ENCODE peak calls at places on chromosome 2, in ten cellular contexts. N is upper lobe of left lung; B is left ventricle myocardium inferior; S is PC-9; E is K562; I is PC-3; W is fibroblast of lung; A is A549; Y is CD8-positive, alpha-beta T cell; F is colonic mucosa. C is an unnamed sample.

GRCh38 chr2:112772322-112772721 is 7.9 kb upstream of the CKAP2L start:
- DNase-seq in A (no peak), W (no peak), F (no peak), Y (no peak), B (no peak), S (no peak), N (no peak), I (no peak), E (no peak), C (no peak)

GRCh38 chr2:85326946-85327756 is 638 bp downstream of the TGOLN2 start:
- DNase-seq in E (no peak), N (no peak), W (peak), B (peak), Y (peak), I (peak), A (no peak), S (no peak), F (peak), C (no peak)

GRCh38 chr2:113965644-113966043 is 75.8 kb downstream of the ACTR3 start:
- DNase-seq in A (no peak), N (no peak), B (no peak), S (no peak), F (peak), E (no peak), W (peak), Y (no peak), I (peak), C (no peak)

GRCh38 chr2:199962203-199962602 is 6.8 kb downstream of the MAIP1 start:
- DNase-seq in E (no peak), S (no peak), Y (no peak), W (no peak), F (no peak), A (no peak), B (no peak), I (no peak), N (no peak), C (no peak)

GRCh38 chr2:28047698-28048097 is 157.2 kb downstream of the BABAM2 start:
- DNase-seq in I (peak), N (no peak), E (no peak), Y (no peak), A (no peak), W (peak), S (peak), F (no peak), B (no peak), C (no peak)

GRCh38 chr2:73366060-73366459 is 19.6 kb upstream of the ALMS1 start:
- DNase-seq in W (no peak), S (no peak), E (no peak), N (no peak), A (no peak), B (no peak), Y (no peak), I (no peak), F (no peak), C (no peak)

GRCh38 chr2:197239434-197239833 is 71.1 kb downstream of the ANKRD44 start:
- DNase-seq in E (no peak), I (no peak), F (no peak), A (no peak), B (no peak), S (no peak), W (no peak), N (no peak), Y (no peak), C (no peak)

GRCh38 chr2:150591901-150592300 is 104.4 kb upstream of the RND3 start:
- DNase-seq in W (peak), F (no peak), B (no peak), Y (no peak), N (no peak), I (peak), E (no peak), A (no peak), S (no peak), C (no peak)

GRCh38 chr2:224127871-224128501 is 88.9 kb upstream of the SERPINE2 start:
- DNase-seq in E (no peak), I (no peak), B (no peak), N (no peak), W (no peak), A (no peak), S (no peak), F (no peak), Y (no peak), C (no peak)

GRCh38 chr2:238896641-238897040 is 48.8 kb downstream of the TWIST2 start:
- DNase-seq in A (no peak), F (no peak), B (no peak), E (no peak), Y (no peak), I (no peak), W (no peak), N (no peak), S (no peak), C (no peak)

GRCh38 chr2:15982285-15982967 is 42.1 kb downstream of the MYCN start:
- DNase-seq in Y (no peak), S (no peak), I (no peak), E (no peak), A (no peak), W (no peak), B (no peak), N (no peak), F (no peak), C (no peak)

GRCh38 chr2:238955648-238956531 is 108.0 kb downstream of the TWIST2 start:
- DNase-seq in F (no peak), B (no peak), A (no peak), Y (no peak), W (no peak), E (no peak), S (no peak), N (no peak), I (peak), C (no peak)

GRCh38 chr2:26752636-26753035 is 11.4 kb upstream of the SLC35F6 start:
- DNase-seq in A (no peak), W (no peak), N (no peak), B (no peak), F (no peak), S (no peak), E (no peak), I (no peak), Y (no peak), C (no peak)

GRCh38 chr2:58240595-58240937 is 559 bp downstream of the FANCL start:
- DNase-seq in I (peak), S (no peak), Y (no peak), F (no peak), W (no peak), N (no peak), E (peak), B (no peak), A (peak), C (no peak)

GRCh38 chr2:176642074-176642473 is 372.8 kb downstream of the MTX2 start:
- DNase-seq in Y (no peak), E (no peak), S (no peak), F (no peak), B (no peak), N (no peak), I (peak), A (no peak), W (peak), C (no peak)

GRCh38 chr2:149679286-149679685 is 91.7 kb upstream of the MMADHC start:
- DNase-seq in N (no peak), I (no peak), W (no peak), F (no peak), Y (no peak), S (no peak), B (no peak), A (no peak), E (no peak), C (no peak)

GRCh38 chr2:239751719-239752355 is 273.3 kb downstream of the NDUFA10 start:
- DNase-seq in N (peak), B (peak), E (no peak), S (no peak), F (peak), W (no peak), I (no peak), A (no peak), Y (no peak), C (no peak)

GRCh38 chr2:20625920-20626697 is 24.8 kb downstream of the HS1BP3 start:
- DNase-seq in W (peak), A (no peak), S (no peak), F (no peak), Y (no peak), E (no peak), N (no peak), I (no peak), B (peak), C (no peak)

GRCh38 chr2:12243381-12243780 is 473.4 kb upstream of the TRIB2 start:
- DNase-seq in S (no peak), I (no peak), A (no peak), B (no peak), W (no peak), Y (no peak), F (no peak), E (no peak), N (no peak), C (no peak)

DNA sequence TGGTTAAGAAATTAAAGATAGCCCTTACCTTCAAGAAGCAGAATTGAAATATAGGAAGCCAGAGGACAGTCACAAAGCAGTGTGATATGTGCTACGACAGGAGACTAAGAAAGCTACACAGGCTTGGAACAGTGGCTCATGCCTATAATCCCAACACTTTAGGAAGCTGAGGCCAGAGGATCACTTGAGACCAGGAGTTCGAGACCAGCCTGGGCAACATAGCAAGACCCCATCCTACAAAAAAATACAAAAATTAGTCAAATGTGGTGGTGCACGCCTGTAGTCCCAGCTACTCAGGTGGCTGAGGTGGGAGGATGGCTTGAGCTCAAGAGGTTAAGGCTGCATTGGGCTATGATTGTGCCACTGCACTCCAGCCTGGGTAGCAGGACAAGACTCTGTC is 21.9 kb downstream of the GALNT3 start:
- DNase-seq in S (no peak), I (no peak), E (no peak), A (no peak), Y (no peak), B (no peak), N (no peak), F (no peak), W (no peak), C (no peak)
- H3K27ac ChIP-seq in S (no peak), I (no peak), E (no peak), A (no peak), Y (no peak), B (no peak), N (no peak), F (no peak), W (no peak), C (no peak)

GRCh38 chr2:68825891-68826290 is 45.3 kb downstream of the BMP10 start:
- DNase-seq in I (no peak), N (no peak), W (no peak), A (no peak), S (no peak), Y (no peak), B (no peak), F (no peak), E (no peak), C (no peak)

GRCh38 chr2:68831688-68832087 is 39.5 kb downstream of the BMP10 start:
- DNase-seq in I (no peak), W (peak), E (no peak), S (no peak), Y (no peak), B (no peak), A (no peak), F (no peak), N (no peak), C (no peak)

GRCh38 chr2:68829764-68830163 is 41.4 kb downstream of the BMP10 start:
- DNase-seq in Y (no peak), I (no peak), F (no peak), S (no peak), N (no peak), E (no peak), W (no peak), B (no peak), A (no peak), C (no peak)

GRCh38 chr2:68827681-68828080 is 43.5 kb downstream of the BMP10 start:
- DNase-seq in A (no peak), W (no peak), I (no peak), Y (no peak), B (no peak), F (no peak), E (no peak), N (no peak), S (no peak), C (no peak)

DNA sequence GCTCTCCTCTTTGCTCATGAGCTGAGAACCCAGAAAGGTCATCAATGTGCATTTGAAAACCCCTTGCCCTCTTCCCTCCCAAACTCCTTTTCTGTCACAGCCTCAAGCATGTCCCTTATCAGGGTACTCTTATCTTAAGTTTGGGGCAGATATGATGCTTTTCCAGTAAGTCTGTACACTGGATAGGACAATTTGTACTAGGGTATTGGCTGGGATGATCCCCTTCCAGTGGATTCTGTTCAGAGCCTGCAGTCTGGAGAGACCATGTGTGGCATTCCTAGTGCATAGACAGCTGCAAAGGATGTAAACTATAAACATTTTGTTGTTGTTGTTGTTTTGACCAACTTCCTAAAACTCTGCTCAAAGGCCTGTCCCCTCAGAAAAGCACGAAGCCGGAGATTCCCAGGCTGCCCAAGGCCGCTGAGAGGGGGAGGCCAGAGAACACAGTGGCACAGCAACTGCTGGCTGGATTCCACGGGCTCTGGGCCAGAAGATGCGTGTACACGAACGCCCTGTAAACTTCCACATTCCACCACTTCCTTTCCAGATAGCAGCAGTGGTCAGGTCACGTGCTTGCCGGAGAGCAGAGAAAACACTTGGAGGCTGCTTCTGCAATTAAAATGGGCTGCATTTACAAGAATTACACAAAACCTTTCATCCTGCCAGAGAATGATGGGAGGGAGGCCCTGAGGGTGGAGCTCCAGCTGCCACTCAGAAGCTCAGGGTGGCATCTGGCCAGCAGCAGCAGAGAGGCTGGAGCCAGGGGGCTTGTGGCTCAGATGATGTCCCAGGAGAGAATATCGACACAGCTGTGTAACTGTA is 42.1 kb downstream of the BMP10 start:
- DNase-seq in N (peak), W (peak), S (no peak), A (peak), E (peak), B (peak), I (peak), Y (peak), F (peak), C (peak)
- TF ChIP-seq CTCF in N (peak), W (no peak), S (no peak), A (no peak), E (no peak), B (peak), I (no peak), Y (no peak), F (no peak), C (peak)

GRCh38 chr2:232892221-232892620 is 22.2 kb downstream of the SNORC start:
- DNase-seq in Y (no peak), S (no peak), A (no peak), W (no peak), I (no peak), B (no peak), F (no peak), N (no peak), E (no peak), C (no peak)

GRCh38 chr2:232891621-232892071 is 21.6 kb downstream of the SNORC start:
- DNase-seq in E (no peak), F (no peak), B (no peak), I (peak), W (no peak), Y (no peak), S (no peak), N (peak), A (no peak), C (no peak)

GRCh38 chr2:232889876-232890401 is 19.9 kb downstream of the SNORC start:
- DNase-seq in B (peak), F (no peak), I (no peak), N (no peak), Y (no peak), A (no peak), W (no peak), E (no peak), S (no peak), C (no peak)

GRCh38 chr2:232890536-232890895 is 20.5 kb downstream of the SNORC start:
- DNase-seq in Y (no peak), I (no peak), F (no peak), S (no peak), E (no peak), B (peak), A (no peak), W (no peak), N (peak), C (no peak)

DNA sequence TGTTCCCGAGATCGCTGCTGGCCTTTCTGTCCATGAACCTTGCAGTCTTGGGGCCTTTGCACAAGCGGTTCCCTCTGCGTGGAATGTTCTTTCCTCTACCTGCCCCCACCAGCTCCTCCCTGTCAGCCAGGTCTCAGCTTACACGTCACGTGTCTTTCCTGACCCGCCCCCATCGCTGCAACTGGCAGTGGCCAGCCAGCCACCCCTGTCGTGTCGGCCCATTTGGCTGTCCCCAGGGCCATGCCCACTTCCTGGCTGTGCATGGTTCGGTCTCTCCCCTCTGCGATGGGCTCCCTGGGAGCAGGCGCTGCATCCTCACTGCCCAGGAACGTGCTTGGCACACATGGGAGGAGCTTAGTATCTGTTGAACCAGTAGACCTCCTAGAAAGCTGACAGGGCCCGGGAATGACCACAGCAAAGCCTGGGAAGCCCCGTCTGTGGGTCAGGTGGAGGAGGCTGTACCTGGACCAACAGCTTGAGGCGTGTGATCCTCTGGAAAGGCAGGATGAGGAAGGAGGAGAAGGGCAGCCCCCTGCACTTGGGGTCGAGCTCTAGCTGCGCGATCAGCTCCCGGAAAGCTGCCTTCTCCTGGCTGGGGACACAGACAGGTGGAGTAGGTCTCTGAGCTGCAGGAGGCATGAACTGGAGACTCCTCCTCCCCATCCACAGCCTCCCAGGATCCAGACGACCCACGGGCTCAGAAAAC is 21.0 kb downstream of the SNORC start:
- DNase-seq in S (peak), A (no peak), B (peak), W (no peak), E (peak), N (peak), F (no peak), I (no peak), Y (no peak), C (no peak)
- H3K27ac ChIP-seq in S (no peak), A (no peak), B (no peak), W (no peak), E (no peak), N (no peak), F (no peak), I (no peak), Y (no peak), C (no peak)

DNA sequence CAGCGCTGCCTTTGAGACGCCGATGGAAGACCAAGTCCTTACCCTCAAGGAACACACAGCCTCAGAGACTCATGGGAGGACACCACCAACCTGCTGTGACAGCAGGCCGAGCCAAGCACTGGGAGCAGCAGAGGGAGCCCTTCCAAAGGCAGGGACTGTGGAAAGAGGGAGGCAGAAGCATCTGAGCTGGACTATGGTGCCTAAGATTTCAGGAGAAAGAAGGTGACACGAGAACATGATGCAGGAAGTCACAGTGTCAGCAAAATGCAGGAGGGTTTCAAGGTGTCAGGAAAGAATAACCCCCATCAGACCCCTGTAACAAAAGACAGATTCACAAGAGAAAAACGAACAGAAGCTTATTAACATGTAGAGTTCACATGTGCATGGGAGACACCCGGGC is 24.2 kb upstream of the COX7A2L start:
- DNase-seq in S (peak), I (peak), F (peak), E (no peak), W (no peak), A (no peak), Y (no peak), B (no peak), N (no peak), C (no peak)
- TF ChIP-seq CTCF in S (peak), I (peak), F (no peak), E (peak), W (peak), A (peak), Y (no peak), B (peak), N (no peak), C (no peak)

C was measured in esophagus squamous epithelium.